ENCODE peak calls at places on chromosomes 4 and X, in ten cellular contexts. One of them, this sample, is unnamed.

GRCh38 chr4:71262161-71262560 is 76.7 kb upstream of the SLC4A4 start:
- DNase-seq in dorsolateral prefrontal cortex: no peak
- DNase-seq in CD4-positive, alpha-beta memory T cell: no peak
- DNase-seq in CD8-positive, alpha-beta memory T cell: no peak
- DNase-seq in RWPE2: no peak
- DNase-seq in right atrium auricular region: no peak
- DNase-seq in brain microvascular endothelial cell: peak; percentile 31
- DNase-seq in NB4: no peak
- DNase-seq in Karpas-422: no peak
- DNase-seq in CD8-positive, alpha-beta T cell: no peak
- DNase-seq in this sample: no peak

GRCh38 chr4:17817027-17817426 is 6.2 kb downstream of the NCAPG start:
- DNase-seq in dorsolateral prefrontal cortex: no peak
- DNase-seq in CD4-positive, alpha-beta memory T cell: peak; percentile 52
- DNase-seq in CD8-positive, alpha-beta memory T cell: peak; percentile 29
- DNase-seq in RWPE2: no peak
- DNase-seq in right atrium auricular region: no peak
- DNase-seq in brain microvascular endothelial cell: peak; percentile 31
- DNase-seq in NB4: peak; percentile 71
- DNase-seq in Karpas-422: peak; percentile 78
- DNase-seq in CD8-positive, alpha-beta T cell: no peak
- DNase-seq in this sample: peak; percentile 36

GRCh38 chr4:95548738-95549245 is at the start of gene UNC5C:
- DNase-seq in dorsolateral prefrontal cortex: peak; percentile 49
- DNase-seq in CD4-positive, alpha-beta memory T cell: no peak
- DNase-seq in CD8-positive, alpha-beta memory T cell: no peak
- DNase-seq in RWPE2: no peak
- DNase-seq in right atrium auricular region: peak; percentile 90
- DNase-seq in brain microvascular endothelial cell: peak; percentile 14
- DNase-seq in NB4: peak; percentile 80
- DNase-seq in Karpas-422: no peak
- DNase-seq in CD8-positive, alpha-beta T cell: no peak
- DNase-seq in this sample: no peak

GRCh38 chr4:113423631-113424030 is 337.9 kb downstream of the CAMK2D start:
- DNase-seq in dorsolateral prefrontal cortex: no peak
- DNase-seq in CD4-positive, alpha-beta memory T cell: no peak
- DNase-seq in CD8-positive, alpha-beta memory T cell: no peak
- DNase-seq in RWPE2: no peak
- DNase-seq in right atrium auricular region: no peak
- DNase-seq in brain microvascular endothelial cell: no peak
- DNase-seq in NB4: no peak
- DNase-seq in Karpas-422: peak; percentile 14
- DNase-seq in CD8-positive, alpha-beta T cell: no peak
- DNase-seq in this sample: no peak

GRCh38 chr4:187227907-187228699 is 504.4 kb upstream of the FAT1 start:
- DNase-seq in dorsolateral prefrontal cortex: no peak
- DNase-seq in CD4-positive, alpha-beta memory T cell: no peak
- DNase-seq in CD8-positive, alpha-beta memory T cell: no peak
- DNase-seq in RWPE2: no peak
- DNase-seq in right atrium auricular region: no peak
- DNase-seq in brain microvascular endothelial cell: peak; percentile 40
- DNase-seq in NB4: no peak
- DNase-seq in Karpas-422: no peak
- DNase-seq in CD8-positive, alpha-beta T cell: no peak
- DNase-seq in this sample: peak; percentile 7

GRCh38 chr4:88696620-88697019 is 1.0 kb downstream of the NAP1L5 start:
- DNase-seq in dorsolateral prefrontal cortex: no peak
- DNase-seq in CD4-positive, alpha-beta memory T cell: no peak
- DNase-seq in CD8-positive, alpha-beta memory T cell: peak; percentile 8
- DNase-seq in RWPE2: no peak
- DNase-seq in right atrium auricular region: no peak
- DNase-seq in brain microvascular endothelial cell: no peak
- DNase-seq in NB4: no peak
- DNase-seq in Karpas-422: no peak
- DNase-seq in CD8-positive, alpha-beta T cell: no peak
- DNase-seq in this sample: no peak

GRCh38 chrX:140664939-140665338 is 44.6 kb upstream of the LINC00632 start:
- DNase-seq in dorsolateral prefrontal cortex: no peak
- DNase-seq in CD4-positive, alpha-beta memory T cell: no peak
- DNase-seq in CD8-positive, alpha-beta memory T cell: no peak
- DNase-seq in RWPE2: no peak
- DNase-seq in right atrium auricular region: no peak
- DNase-seq in brain microvascular endothelial cell: no peak
- DNase-seq in NB4: peak; percentile 32
- DNase-seq in Karpas-422: peak; percentile 69
- DNase-seq in CD8-positive, alpha-beta T cell: no peak
- DNase-seq in this sample: no peak

GRCh38 chrX:155188786-155189185 is 27.5 kb upstream of the VBP1 start:
- DNase-seq in dorsolateral prefrontal cortex: no peak
- DNase-seq in CD4-positive, alpha-beta memory T cell: peak; percentile 58
- DNase-seq in CD8-positive, alpha-beta memory T cell: peak; percentile 61
- DNase-seq in RWPE2: no peak
- DNase-seq in right atrium auricular region: no peak
- DNase-seq in brain microvascular endothelial cell: no peak
- DNase-seq in NB4: peak; percentile 91
- DNase-seq in Karpas-422: no peak
- DNase-seq in CD8-positive, alpha-beta T cell: peak; percentile 20
- DNase-seq in this sample: no peak

DNA sequence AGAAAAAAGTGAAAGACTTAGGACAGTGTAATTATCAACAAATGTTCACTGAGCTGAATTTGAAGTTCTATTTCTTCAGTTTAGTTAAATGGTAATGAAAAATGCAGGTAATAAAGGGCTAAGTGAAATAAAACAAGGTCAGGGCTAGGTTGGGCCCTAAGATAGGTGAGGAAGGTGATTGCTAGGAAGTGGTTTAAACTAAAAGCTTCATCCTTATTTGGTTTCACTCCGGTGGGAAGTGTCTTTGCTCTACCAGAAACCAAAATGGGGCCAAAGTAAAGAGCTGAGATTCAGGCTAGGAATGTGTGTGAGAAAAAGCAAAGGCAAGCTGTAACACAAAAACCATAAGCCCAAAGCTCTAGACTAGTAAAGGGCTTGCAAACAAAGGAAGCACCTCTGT is 31.0 kb downstream of the TAB3 start:
- DNase-seq in dorsolateral prefrontal cortex: no peak
- DNase-seq in CD4-positive, alpha-beta memory T cell: no peak
- DNase-seq in CD8-positive, alpha-beta memory T cell: no peak
- DNase-seq in RWPE2: no peak
- DNase-seq in right atrium auricular region: no peak
- DNase-seq in brain microvascular endothelial cell: no peak
- DNase-seq in NB4: no peak
- DNase-seq in Karpas-422: no peak
- DNase-seq in CD8-positive, alpha-beta T cell: no peak
- DNase-seq in this sample: no peak
- H3K4me3 ChIP-seq in dorsolateral prefrontal cortex: no peak overlapping the region
- H3K4me3 ChIP-seq in CD4-positive, alpha-beta memory T cell: no peak overlapping the region
- H3K4me3 ChIP-seq in CD8-positive, alpha-beta memory T cell: no peak overlapping the region
- H3K4me3 ChIP-seq in RWPE2: no peak overlapping the region
- H3K4me3 ChIP-seq in right atrium auricular region: no peak overlapping the region
- H3K4me3 ChIP-seq in brain microvascular endothelial cell: no peak overlapping the region
- H3K4me3 ChIP-seq in NB4: no peak overlapping the region
- H3K4me3 ChIP-seq in Karpas-422: no peak overlapping the region
- H3K4me3 ChIP-seq in CD8-positive, alpha-beta T cell: no peak overlapping the region
- H3K4me3 ChIP-seq in this sample: no peak overlapping the region

DNA sequence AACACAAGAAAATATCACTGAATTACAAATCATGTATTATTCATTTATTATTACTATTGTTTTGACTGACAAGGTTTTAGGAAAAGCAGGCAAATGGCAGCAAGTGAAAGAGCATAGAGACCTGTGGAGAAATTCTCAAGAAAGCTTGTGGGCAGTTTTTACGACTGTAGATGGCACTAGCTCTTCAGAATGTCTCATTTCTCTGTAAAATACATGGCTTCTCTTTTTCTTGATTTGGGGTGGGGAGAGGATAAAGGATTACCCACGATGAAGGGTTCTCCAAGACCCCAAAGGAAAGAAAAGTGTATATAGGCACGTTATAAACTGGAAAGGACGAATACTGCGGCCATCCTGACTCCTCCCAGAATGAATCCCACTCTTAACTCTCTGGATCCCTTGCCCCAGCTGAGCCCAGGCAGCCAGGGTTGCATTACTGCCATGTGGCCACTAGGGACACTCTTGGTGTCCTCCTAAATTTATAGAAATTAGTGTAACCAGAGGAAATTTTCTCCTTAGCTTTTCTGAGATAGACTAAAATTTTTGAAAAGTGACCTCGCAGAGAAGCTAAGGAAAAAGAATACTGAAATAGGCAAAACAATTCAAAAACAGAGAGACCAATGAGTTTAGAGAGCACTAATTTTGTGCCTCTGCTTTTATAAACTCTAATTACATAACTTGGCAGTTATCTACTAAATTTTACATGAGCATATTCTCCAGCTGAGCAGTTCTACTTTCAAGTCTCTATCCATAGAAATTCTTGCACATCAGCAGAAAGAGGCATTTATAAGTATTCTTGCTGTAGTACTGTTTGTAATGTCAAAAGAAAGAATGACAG is 37.7 kb upstream of the PCDH19 start:
- DNase-seq in dorsolateral prefrontal cortex: no peak
- DNase-seq in CD4-positive, alpha-beta memory T cell: peak; percentile 7
- DNase-seq in CD8-positive, alpha-beta memory T cell: no peak
- DNase-seq in RWPE2: no peak
- DNase-seq in right atrium auricular region: peak; percentile 60
- DNase-seq in brain microvascular endothelial cell: peak; percentile 40
- DNase-seq in NB4: peak; percentile 18
- DNase-seq in Karpas-422: peak; percentile 67
- DNase-seq in CD8-positive, alpha-beta T cell: no peak
- DNase-seq in this sample: no peak
- H3K4me3 ChIP-seq in dorsolateral prefrontal cortex: peak overlapping the region; percentile 47
- H3K4me3 ChIP-seq in CD4-positive, alpha-beta memory T cell: no peak overlapping the region
- H3K4me3 ChIP-seq in CD8-positive, alpha-beta memory T cell: no peak overlapping the region
- H3K4me3 ChIP-seq in RWPE2: no peak overlapping the region
- H3K4me3 ChIP-seq in right atrium auricular region: no peak overlapping the region
- H3K4me3 ChIP-seq in brain microvascular endothelial cell: no peak overlapping the region
- H3K4me3 ChIP-seq in NB4: no peak overlapping the region
- H3K4me3 ChIP-seq in Karpas-422: no peak overlapping the region
- H3K4me3 ChIP-seq in CD8-positive, alpha-beta T cell: no peak overlapping the region
- H3K4me3 ChIP-seq in this sample: peak overlapping the region; percentile 17

GRCh38 chr4:11426716-11427115 is 2.0 kb downstream of the HS3ST1 start:
- DNase-seq in dorsolateral prefrontal cortex: no peak
- DNase-seq in CD4-positive, alpha-beta memory T cell: no peak
- DNase-seq in CD8-positive, alpha-beta memory T cell: no peak
- DNase-seq in RWPE2: no peak
- DNase-seq in right atrium auricular region: no peak
- DNase-seq in brain microvascular endothelial cell: no peak
- DNase-seq in NB4: no peak
- DNase-seq in Karpas-422: no peak
- DNase-seq in CD8-positive, alpha-beta T cell: no peak
- DNase-seq in this sample: no peak

GRCh38 chr4:11428701-11429571 is at the start of gene HS3ST1:
- DNase-seq in dorsolateral prefrontal cortex: peak; percentile 54
- DNase-seq in CD4-positive, alpha-beta memory T cell: no peak
- DNase-seq in CD8-positive, alpha-beta memory T cell: peak; percentile 5
- DNase-seq in RWPE2: peak; percentile 85
- DNase-seq in right atrium auricular region: peak; percentile 78
- DNase-seq in brain microvascular endothelial cell: peak; percentile 20
- DNase-seq in NB4: peak; percentile 7
- DNase-seq in Karpas-422: no peak
- DNase-seq in CD8-positive, alpha-beta T cell: peak; percentile 33
- DNase-seq in this sample: no peak

GRCh38 chr4:11427201-11427996 is 1.3 kb downstream of the HS3ST1 start:
- DNase-seq in dorsolateral prefrontal cortex: no peak
- DNase-seq in CD4-positive, alpha-beta memory T cell: no peak
- DNase-seq in CD8-positive, alpha-beta memory T cell: no peak
- DNase-seq in RWPE2: no peak
- DNase-seq in right atrium auricular region: no peak
- DNase-seq in brain microvascular endothelial cell: no peak
- DNase-seq in NB4: no peak
- DNase-seq in Karpas-422: no peak
- DNase-seq in CD8-positive, alpha-beta T cell: no peak
- DNase-seq in this sample: no peak

GRCh38 chr4:11429646-11430045 is 952 bp upstream of the HS3ST1 start:
- DNase-seq in dorsolateral prefrontal cortex: no peak
- DNase-seq in CD4-positive, alpha-beta memory T cell: no peak
- DNase-seq in CD8-positive, alpha-beta memory T cell: no peak
- DNase-seq in RWPE2: no peak
- DNase-seq in right atrium auricular region: no peak
- DNase-seq in brain microvascular endothelial cell: no peak
- DNase-seq in NB4: no peak
- DNase-seq in Karpas-422: no peak
- DNase-seq in CD8-positive, alpha-beta T cell: no peak
- DNase-seq in this sample: no peak

DNA sequence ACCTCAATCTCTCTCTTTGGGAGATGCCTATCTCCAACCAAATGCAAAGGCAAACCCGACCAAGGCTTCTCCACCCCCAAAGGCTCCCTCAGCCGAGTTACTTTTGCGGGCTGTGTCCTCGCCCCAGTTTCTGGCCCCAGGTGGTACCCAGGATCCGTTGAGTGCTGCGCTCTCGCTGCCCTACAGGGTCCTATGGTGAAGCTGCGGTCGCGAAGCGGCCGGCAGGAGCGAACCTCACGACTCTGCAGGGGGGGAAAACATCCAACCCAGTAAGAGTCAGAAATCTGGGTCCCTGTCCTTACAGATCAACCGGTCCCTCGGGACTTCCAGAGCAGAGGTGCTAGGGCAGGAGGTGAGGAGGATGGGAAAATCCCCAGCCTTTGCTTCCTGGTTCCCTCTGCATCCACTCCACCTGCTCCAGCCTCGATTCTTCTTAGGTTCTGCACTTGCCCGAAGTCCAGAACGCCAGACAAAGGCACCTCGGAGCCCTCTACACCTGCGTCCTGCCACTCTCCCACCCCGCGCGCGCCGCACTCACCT is 463 bp downstream of the HS3ST1 start:
- DNase-seq in dorsolateral prefrontal cortex: no peak
- DNase-seq in CD4-positive, alpha-beta memory T cell: no peak
- DNase-seq in CD8-positive, alpha-beta memory T cell: no peak
- DNase-seq in RWPE2: no peak
- DNase-seq in right atrium auricular region: no peak
- DNase-seq in brain microvascular endothelial cell: no peak
- DNase-seq in NB4: no peak
- DNase-seq in Karpas-422: no peak
- DNase-seq in CD8-positive, alpha-beta T cell: no peak
- DNase-seq in this sample: no peak
- H3K4me3 ChIP-seq in dorsolateral prefrontal cortex: peak overlapping the region; percentile 79
- H3K4me3 ChIP-seq in CD4-positive, alpha-beta memory T cell: no peak overlapping the region
- H3K4me3 ChIP-seq in CD8-positive, alpha-beta memory T cell: no peak overlapping the region
- H3K4me3 ChIP-seq in RWPE2: peak overlapping the region; percentile 50
- H3K4me3 ChIP-seq in right atrium auricular region: peak overlapping the region; percentile 49
- H3K4me3 ChIP-seq in brain microvascular endothelial cell: peak overlapping the region; percentile 61
- H3K4me3 ChIP-seq in NB4: no peak overlapping the region
- H3K4me3 ChIP-seq in Karpas-422: no peak overlapping the region
- H3K4me3 ChIP-seq in CD8-positive, alpha-beta T cell: peak overlapping the region; percentile 29
- H3K4me3 ChIP-seq in this sample: no peak overlapping the region

GRCh38 chr4:185020293-185020808 is 2.1 kb downstream of the HELT start:
- DNase-seq in dorsolateral prefrontal cortex: no peak
- DNase-seq in CD4-positive, alpha-beta memory T cell: no peak
- DNase-seq in CD8-positive, alpha-beta memory T cell: no peak
- DNase-seq in RWPE2: no peak
- DNase-seq in right atrium auricular region: no peak
- DNase-seq in brain microvascular endothelial cell: no peak
- DNase-seq in NB4: no peak
- DNase-seq in Karpas-422: no peak
- DNase-seq in CD8-positive, alpha-beta T cell: no peak
- DNase-seq in this sample: no peak

GRCh38 chr4:185017964-185018772 is at the start of gene HELT:
- DNase-seq in dorsolateral prefrontal cortex: no peak
- DNase-seq in CD4-positive, alpha-beta memory T cell: no peak
- DNase-seq in CD8-positive, alpha-beta memory T cell: no peak
- DNase-seq in RWPE2: no peak
- DNase-seq in right atrium auricular region: no peak
- DNase-seq in brain microvascular endothelial cell: no peak
- DNase-seq in NB4: no peak
- DNase-seq in Karpas-422: no peak
- DNase-seq in CD8-positive, alpha-beta T cell: no peak
- DNase-seq in this sample: no peak

GRCh38 chr4:185018834-185019450 is 652 bp downstream of the HELT start:
- DNase-seq in dorsolateral prefrontal cortex: no peak
- DNase-seq in CD4-positive, alpha-beta memory T cell: no peak
- DNase-seq in CD8-positive, alpha-beta memory T cell: no peak
- DNase-seq in RWPE2: no peak
- DNase-seq in right atrium auricular region: no peak
- DNase-seq in brain microvascular endothelial cell: no peak
- DNase-seq in NB4: no peak
- DNase-seq in Karpas-422: no peak
- DNase-seq in CD8-positive, alpha-beta T cell: no peak
- DNase-seq in this sample: no peak

GRCh38 chr4:185020863-185021761 is 2.8 kb downstream of the HELT start:
- DNase-seq in dorsolateral prefrontal cortex: no peak
- DNase-seq in CD4-positive, alpha-beta memory T cell: no peak
- DNase-seq in CD8-positive, alpha-beta memory T cell: no peak
- DNase-seq in RWPE2: no peak
- DNase-seq in right atrium auricular region: no peak
- DNase-seq in brain microvascular endothelial cell: no peak
- DNase-seq in NB4: no peak
- DNase-seq in Karpas-422: no peak
- DNase-seq in CD8-positive, alpha-beta T cell: no peak
- DNase-seq in this sample: no peak

DNA sequence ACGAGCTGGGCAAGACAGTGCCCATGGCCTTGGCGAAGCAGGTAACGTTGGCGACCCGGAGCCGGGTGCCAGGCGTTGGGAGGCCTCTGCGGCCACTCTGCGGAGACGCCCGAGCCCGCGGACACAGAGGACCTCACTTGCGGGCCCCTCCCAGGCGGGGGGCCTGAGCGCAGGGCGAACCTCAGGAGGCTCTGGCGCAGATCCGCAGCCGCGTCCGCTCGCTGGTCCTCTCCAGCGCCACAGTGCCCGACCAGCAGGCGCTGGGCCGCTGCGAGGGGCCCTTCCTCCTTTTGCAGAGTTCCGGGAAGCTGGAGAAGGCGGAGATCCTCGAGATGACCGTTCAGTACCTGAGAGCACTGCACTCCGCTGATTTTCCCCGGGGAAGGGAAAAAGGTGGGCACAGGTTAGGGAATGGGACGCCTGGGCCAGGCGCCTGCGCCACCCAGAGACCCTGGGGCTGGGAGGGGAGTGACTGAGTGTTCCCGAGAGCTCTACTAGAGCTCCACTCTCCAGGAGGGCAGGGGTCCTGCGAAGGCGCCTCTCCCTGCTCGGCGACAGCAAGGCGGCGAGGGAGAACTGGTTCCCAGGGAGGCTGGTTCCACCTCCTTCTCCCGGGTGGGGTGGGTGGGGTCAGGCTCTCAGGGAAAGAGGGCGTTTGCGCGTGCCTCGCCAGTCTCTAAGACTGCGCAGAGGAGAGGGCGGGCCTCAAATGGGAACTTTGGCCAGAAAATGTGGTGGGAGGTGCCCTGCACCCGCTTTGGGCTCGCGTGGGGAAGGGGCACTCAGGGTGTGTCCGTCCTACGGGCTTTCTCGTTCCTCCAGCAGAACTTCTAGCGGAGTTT is 1.4 kb downstream of the HELT start:
- DNase-seq in dorsolateral prefrontal cortex: no peak
- DNase-seq in CD4-positive, alpha-beta memory T cell: no peak
- DNase-seq in CD8-positive, alpha-beta memory T cell: no peak
- DNase-seq in RWPE2: no peak
- DNase-seq in right atrium auricular region: no peak
- DNase-seq in brain microvascular endothelial cell: no peak
- DNase-seq in NB4: no peak
- DNase-seq in Karpas-422: no peak
- DNase-seq in CD8-positive, alpha-beta T cell: no peak
- DNase-seq in this sample: no peak
- H3K4me3 ChIP-seq in dorsolateral prefrontal cortex: peak overlapping the region; percentile 26
- H3K4me3 ChIP-seq in CD4-positive, alpha-beta memory T cell: no peak overlapping the region
- H3K4me3 ChIP-seq in CD8-positive, alpha-beta memory T cell: no peak overlapping the region
- H3K4me3 ChIP-seq in RWPE2: peak overlapping the region; percentile 4
- H3K4me3 ChIP-seq in right atrium auricular region: no peak overlapping the region
- H3K4me3 ChIP-seq in brain microvascular endothelial cell: no peak overlapping the region
- H3K4me3 ChIP-seq in NB4: no peak overlapping the region
- H3K4me3 ChIP-seq in Karpas-422: no peak overlapping the region
- H3K4me3 ChIP-seq in CD8-positive, alpha-beta T cell: no peak overlapping the region
- H3K4me3 ChIP-seq in this sample: no peak overlapping the region

This sample was measured in skeletal muscle cell.